ENCODE peak calls at places on chromosomes 4 and X, in six cellular contexts. One of them, this sample, is unnamed.

GRCh38 chr4:186002853-186003252 is 66.1 kb upstream of the TLR3 start:
- DNase-seq in IMR-90: no peak
- DNase-seq in RPMI7951: no peak
- DNase-seq in AG08395: no peak
- DNase-seq in HFF-Myc: no peak
- DNase-seq in fibroblast of lung: no peak
- DNase-seq in this sample: no peak

GRCh38 chr4:17366496-17366895 is 145.4 kb downstream of the QDPR start:
- DNase-seq in AG08395: peak
- DNase-seq in fibroblast of lung: peak
- DNase-seq in RPMI7951: no peak
- DNase-seq in IMR-90: no peak
- DNase-seq in HFF-Myc: no peak
- DNase-seq in this sample: no peak

GRCh38 chr4:31803511-31804195 is 1083.5 kb downstream of the PCDH7 start:
- DNase-seq in HFF-Myc: no peak
- DNase-seq in AG08395: no peak
- DNase-seq in RPMI7951: no peak
- DNase-seq in IMR-90: no peak
- DNase-seq in fibroblast of lung: peak
- DNase-seq in this sample: no peak

GRCh38 chr4:41873380-41874295 is 61.6 kb upstream of the TMEM33 start:
- DNase-seq in HFF-Myc: no peak
- DNase-seq in IMR-90: no peak
- DNase-seq in fibroblast of lung: no peak
- DNase-seq in RPMI7951: no peak
- DNase-seq in AG08395: no peak
- DNase-seq in this sample: no peak

GRCh38 chr4:54487491-54487890 is 170.3 kb upstream of the KIT start:
- DNase-seq in RPMI7951: peak
- DNase-seq in HFF-Myc: no peak
- DNase-seq in IMR-90: peak
- DNase-seq in AG08395: peak
- DNase-seq in fibroblast of lung: no peak
- DNase-seq in this sample: peak

GRCh38 chrX:139770366-139770765 is 62.4 kb upstream of the MCF2 start:
- DNase-seq in HFF-Myc: no peak
- DNase-seq in fibroblast of lung: no peak
- DNase-seq in AG08395: no peak
- DNase-seq in IMR-90: no peak
- DNase-seq in RPMI7951: no peak
- DNase-seq in this sample: no peak

GRCh38 chr4:152310223-152310622 is 225.7 kb downstream of the FBXW7 start:
- DNase-seq in HFF-Myc: peak
- DNase-seq in AG08395: peak
- DNase-seq in RPMI7951: peak
- DNase-seq in IMR-90: peak
- DNase-seq in fibroblast of lung: peak
- DNase-seq in this sample: peak

GRCh38 chrX:9909254-9909653 is 57.9 kb upstream of the CLDN34 start:
- DNase-seq in fibroblast of lung: no peak
- DNase-seq in RPMI7951: no peak
- DNase-seq in HFF-Myc: no peak
- DNase-seq in IMR-90: no peak
- DNase-seq in AG08395: no peak
- DNase-seq in this sample: no peak

GRCh38 chrX:131795442-131796229 is 227.5 kb upstream of the STK26 start:
- DNase-seq in fibroblast of lung: no peak
- DNase-seq in AG08395: no peak
- DNase-seq in HFF-Myc: no peak
- DNase-seq in IMR-90: no peak
- DNase-seq in RPMI7951: no peak
- DNase-seq in this sample: no peak

GRCh38 chr4:73413294-73413755 is 9.2 kb downstream of the ALB start:
- DNase-seq in HFF-Myc: no peak
- DNase-seq in fibroblast of lung: no peak
- DNase-seq in IMR-90: no peak
- DNase-seq in AG08395: no peak
- DNase-seq in RPMI7951: no peak
- DNase-seq in this sample: no peak

GRCh38 chr4:166941629-166942028 is 292.7 kb downstream of the SPOCK3 start:
- DNase-seq in HFF-Myc: no peak
- DNase-seq in IMR-90: no peak
- DNase-seq in RPMI7951: peak
- DNase-seq in fibroblast of lung: no peak
- DNase-seq in AG08395: no peak
- DNase-seq in this sample: no peak

GRCh38 chr4:159777689-159778088 is 674.8 kb downstream of the RAPGEF2 start:
- DNase-seq in AG08395: no peak
- DNase-seq in fibroblast of lung: no peak
- DNase-seq in IMR-90: no peak
- DNase-seq in RPMI7951: no peak
- DNase-seq in HFF-Myc: no peak
- DNase-seq in this sample: no peak

GRCh38 chr4:88690355-88690754 is 7.3 kb downstream of the NAP1L5 start:
- DNase-seq in fibroblast of lung: peak
- DNase-seq in AG08395: peak
- DNase-seq in HFF-Myc: no peak
- DNase-seq in IMR-90: peak
- DNase-seq in RPMI7951: peak
- DNase-seq in this sample: peak

GRCh38 chrX:24294619-24295018 is 19.2 kb downstream of the SUPT20HL2 start:
- DNase-seq in AG08395: no peak
- DNase-seq in HFF-Myc: no peak
- DNase-seq in fibroblast of lung: no peak
- DNase-seq in IMR-90: no peak
- DNase-seq in RPMI7951: peak
- DNase-seq in this sample: peak

GRCh38 chr4:151700566-151701316 is 60.1 kb downstream of the GATB start:
- DNase-seq in fibroblast of lung: no peak
- DNase-seq in AG08395: no peak
- DNase-seq in IMR-90: no peak
- DNase-seq in HFF-Myc: no peak
- DNase-seq in RPMI7951: peak
- DNase-seq in this sample: no peak

GRCh38 chr4:22962186-22962786 is 269.5 kb downstream of the GBA3 start:
- DNase-seq in IMR-90: peak
- DNase-seq in fibroblast of lung: peak
- DNase-seq in HFF-Myc: no peak
- DNase-seq in RPMI7951: peak
- DNase-seq in AG08395: peak
- DNase-seq in this sample: peak

GRCh38 chrX:617891-618290 is 12.7 kb upstream of the SHOX start:
- DNase-seq in HFF-Myc: no peak
- DNase-seq in fibroblast of lung: no peak
- DNase-seq in IMR-90: no peak
- DNase-seq in AG08395: no peak
- DNase-seq in RPMI7951: no peak
- DNase-seq in this sample: no peak

GRCh38 chrX:74779175-74779574 is 146.1 kb downstream of the NEXMIF start:
- DNase-seq in RPMI7951: no peak
- DNase-seq in fibroblast of lung: no peak
- DNase-seq in IMR-90: no peak
- DNase-seq in HFF-Myc: no peak
- DNase-seq in AG08395: no peak
- DNase-seq in this sample: no peak